ENCODE peak calls at places on chromosomes 2 and 18, in six cellular contexts. L is endodermal cell, B is HFF-Myc, V is GM12865, I is progenitor cell of endocrine pancreas, S is AG09309. K is an unnamed sample.

GRCh38 chr2:113973856-113974255 is 84.0 kb downstream of the ACTR3 start:
- DNase-seq in L (no peak), B (no peak), V (no peak), I (no peak), S (no peak), K (no peak)

GRCh38 chr2:169478339-169478738 is 955 bp upstream of the BBS5 start:
- DNase-seq in L (no peak), B (no peak), V (no peak), I (no peak), S (no peak), K (no peak)

GRCh38 chr2:235677276-235677788 is 183.5 kb downstream of the AGAP1 start:
- DNase-seq in L (no peak), B (no peak), V (no peak), I (no peak), S (no peak), K (no peak)

GRCh38 chr2:24508878-24509277 is 17.8 kb downstream of the NCOA1 start:
- DNase-seq in L (no peak), B (no peak), V (no peak), I (no peak), S (no peak), K (no peak)

GRCh38 chr2:198322275-198322674 is 517.9 kb downstream of the PLCL1 start:
- DNase-seq in L (peak; percentile 77), B (no peak), V (no peak), I (no peak), S (no peak), K (no peak)

GRCh38 chr2:112173646-112174319 is 35.6 kb downstream of the FBLN7 start:
- DNase-seq in L (no peak), B (no peak), V (peak; percentile 23), I (no peak), S (no peak), K (no peak)

GRCh38 chr2:26300234-26300641 is 45.7 kb upstream of the SELENOI start:
- DNase-seq in L (no peak), B (no peak), V (no peak), I (no peak), S (no peak), K (no peak)

GRCh38 chr2:9127316-9127715 is 79.3 kb upstream of the ASAP2 start:
- DNase-seq in L (no peak), B (no peak), V (no peak), I (no peak), S (no peak), K (no peak)

GRCh38 chr18:45106331-45106774 is 425.7 kb downstream of the SETBP1 start:
- DNase-seq in L (no peak), B (peak; percentile 21), V (peak; percentile 91), I (no peak), S (no peak), K (no peak)

GRCh38 chr2:29009711-29010677 is 28.9 kb downstream of the TOGARAM2 start:
- DNase-seq in L (no peak), B (no peak), V (no peak), I (no peak), S (no peak), K (no peak)

GRCh38 chr18:475202-475624 is 25.3 kb downstream of the COLEC12 start:
- DNase-seq in L (peak; percentile 87), B (peak; percentile 85), V (no peak), I (no peak), S (no peak), K (no peak)

GRCh38 chr2:2586068-2586776 is 255.1 kb upstream of the MYT1L start:
- DNase-seq in L (peak; percentile 40), B (no peak), V (no peak), I (no peak), S (no peak), K (no peak)

GRCh38 chr2:19538411-19538963 is 180.1 kb upstream of the OSR1 start:
- DNase-seq in L (no peak), B (peak; percentile 90), V (no peak), I (no peak), S (peak; percentile 96), K (no peak)

GRCh38 chr2:65199891-65200290 is 27.7 kb upstream of the ACTR2 start:
- DNase-seq in L (no peak), B (no peak), V (no peak), I (no peak), S (peak; percentile 4), K (no peak)

GRCh38 chr2:3778016-3778415 is 74.6 kb downstream of the DCDC2C start:
- DNase-seq in L (no peak), B (no peak), V (no peak), I (no peak), S (no peak), K (no peak)

DNA sequence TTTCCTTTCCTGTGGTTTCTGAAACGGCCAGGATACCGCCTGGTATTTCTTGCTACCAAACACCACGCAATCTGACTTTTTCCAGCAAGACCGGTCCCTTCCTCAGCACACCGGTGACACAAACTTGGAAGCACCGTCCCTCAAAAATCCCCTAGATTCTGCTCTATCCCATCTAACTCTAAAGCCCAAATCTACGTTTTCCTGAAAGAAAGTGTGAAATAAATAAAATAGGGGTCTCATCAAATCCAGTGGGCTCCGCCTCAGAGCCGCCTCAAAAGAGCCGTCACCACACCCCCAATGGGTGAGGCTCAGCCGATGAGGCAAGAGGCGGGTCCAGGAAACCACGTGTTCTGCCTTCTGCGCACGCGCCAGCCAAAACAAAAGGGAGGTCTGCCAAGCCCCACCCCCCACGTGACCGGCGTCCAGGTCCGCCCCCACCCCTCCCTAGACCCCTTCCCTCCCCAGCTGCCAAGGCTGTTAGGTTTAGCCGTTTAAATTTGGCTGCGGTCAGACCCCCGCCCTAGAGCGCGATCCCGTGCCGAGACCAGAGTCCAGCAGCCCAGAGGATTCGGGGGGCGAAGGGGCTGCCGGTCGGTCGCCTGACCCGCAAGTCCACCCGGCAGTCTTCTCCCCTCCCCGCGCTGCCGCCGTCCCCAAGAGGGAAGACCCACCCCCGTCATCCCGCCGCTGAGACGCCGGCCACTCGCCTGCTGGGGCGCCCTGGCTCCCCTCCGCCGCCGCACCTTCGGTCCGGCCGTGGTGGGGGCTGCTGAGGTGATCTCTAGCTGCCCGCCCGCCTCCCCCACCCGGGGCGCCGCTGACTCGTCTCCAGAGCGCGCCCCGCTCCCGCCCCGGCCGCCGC is 536 bp downstream of the KANSL1L start:
- DNase-seq in L (peak; percentile 99), B (peak; percentile 84), V (peak; percentile 97), I (peak; percentile 97), S (peak; percentile 78), K (peak; percentile 97)
- TF ChIP-seq CTCF in L (no peak), B (no peak), V (no peak), I (peak; percentile 17), S (no peak), K (no peak)

DNA sequence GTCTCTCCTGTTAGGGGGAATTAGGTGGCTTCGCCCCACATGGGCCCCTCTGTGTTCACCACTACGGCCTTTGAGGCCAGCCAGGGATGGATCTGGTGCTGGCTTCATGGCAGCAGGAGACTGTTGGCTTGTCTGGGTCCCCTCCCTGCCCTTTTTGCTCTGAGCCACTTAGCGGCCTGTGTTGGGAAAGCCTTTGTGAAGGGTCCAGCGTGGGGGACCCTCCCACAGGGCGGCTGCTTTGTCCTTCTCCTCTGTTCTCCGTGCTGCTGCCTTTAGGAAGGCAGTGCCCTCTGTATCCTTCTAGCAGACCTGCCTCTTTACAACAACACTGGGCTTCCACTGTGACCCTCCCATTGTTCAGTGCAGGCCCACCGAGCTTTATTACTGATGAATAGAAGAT is 118.4 kb downstream of the TSN start:
- DNase-seq in L (no peak), B (no peak), V (no peak), I (no peak), S (no peak), K (no peak)
- TF ChIP-seq CTCF in L (no peak), B (no peak), V (no peak), I (no peak), S (no peak), K (no peak)

GRCh38 chr2:133266926-133267590 is 301.2 kb downstream of the NCKAP5 start:
- DNase-seq in L (peak; percentile 66), B (no peak), V (no peak), I (peak; percentile 9), S (no peak), K (no peak)

GRCh38 chr2:133264951-133265949 is 303.0 kb downstream of the NCKAP5 start:
- DNase-seq in L (peak; percentile 81), B (no peak), V (no peak), I (peak; percentile 15), S (no peak), K (no peak)

GRCh38 chr2:133266075-133266925 is 302.0 kb downstream of the NCKAP5 start:
- DNase-seq in L (peak; percentile 91), B (no peak), V (no peak), I (peak; percentile 28), S (no peak), K (peak; percentile 41)

GRCh38 chr2:133262888-133263287 is 305.4 kb downstream of the NCKAP5 start:
- DNase-seq in L (peak; percentile 57), B (no peak), V (no peak), I (no peak), S (peak; percentile 10), K (no peak)
- TF ChIP-seq CTCF in L (peak; percentile 65), B (no peak), V (no peak), I (peak; percentile 10), S (peak; percentile 65), K (no peak)

DNA sequence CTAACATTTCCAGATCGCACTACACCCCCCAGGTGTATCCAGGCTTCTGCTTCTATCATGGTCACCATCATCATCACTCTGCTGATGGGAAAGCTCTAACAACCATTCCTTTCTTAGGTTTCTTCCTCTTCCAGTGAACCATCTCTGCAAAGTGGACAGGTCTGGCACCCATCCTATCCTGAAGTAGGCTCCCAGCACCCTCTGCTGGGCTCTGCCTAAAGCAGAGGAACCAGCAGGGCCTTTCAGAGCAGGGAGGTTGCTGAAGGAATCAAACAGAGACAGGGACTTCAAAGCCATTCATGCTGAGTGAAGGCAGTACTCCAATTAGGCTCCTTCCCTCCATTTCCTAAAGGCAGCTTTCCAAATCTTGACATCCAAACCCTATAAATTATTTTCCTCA is 27.2 kb upstream of the SATB2 start:
- DNase-seq in L (peak; percentile 74), B (no peak), V (peak; percentile 17), I (no peak), S (no peak), K (no peak)
- TF ChIP-seq CTCF in L (peak; percentile 69), B (peak; percentile 13), V (peak; percentile 28), I (no peak), S (peak; percentile 63), K (no peak)

DNA sequence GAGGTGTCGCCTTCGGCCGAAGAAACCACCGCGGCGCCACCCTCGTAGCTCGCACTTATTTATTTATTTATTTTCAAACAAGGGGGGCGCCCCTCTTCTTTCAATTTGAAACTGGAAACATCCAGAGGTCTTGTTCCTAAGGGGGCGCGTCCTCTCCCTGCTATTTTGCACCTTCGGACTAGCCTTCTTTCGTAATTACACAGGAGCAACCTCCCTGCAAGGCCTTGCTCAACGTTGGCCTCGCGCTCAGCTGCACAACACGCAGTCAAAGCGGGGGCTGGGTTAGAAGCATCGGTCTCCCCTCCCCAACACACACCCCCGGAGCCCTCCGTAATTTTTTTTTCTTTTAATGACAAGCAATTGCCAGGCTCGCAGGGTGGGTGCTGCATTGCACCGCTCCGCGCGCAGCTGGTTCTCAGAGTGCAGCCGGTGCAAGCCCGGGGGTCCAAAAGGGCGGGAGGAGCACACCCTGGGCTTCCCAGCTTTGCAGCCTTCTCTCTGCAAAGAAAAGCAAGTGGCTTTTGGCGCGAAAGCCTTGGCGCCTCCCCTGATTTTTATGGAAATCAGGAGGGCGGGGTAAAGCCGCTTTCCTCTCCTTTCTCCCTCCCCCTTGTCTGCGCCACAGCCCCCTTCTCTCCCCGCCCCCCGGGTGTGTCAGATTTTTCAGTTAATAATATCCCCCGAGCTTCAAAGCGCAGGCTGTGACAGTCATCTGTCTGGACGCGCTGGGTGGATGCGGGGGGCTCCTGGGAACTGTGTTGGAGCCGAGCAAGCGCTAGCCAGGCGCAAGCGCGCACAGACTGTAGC is at the start of gene MYCN:
- DNase-seq in L (peak; percentile 96), B (no peak), V (no peak), I (peak; percentile 69), S (no peak), K (peak; percentile 66)
- TF ChIP-seq CTCF in L (peak; percentile 23), B (peak; percentile 78), V (no peak), I (peak; percentile 86), S (peak; percentile 57), K (peak; percentile 63)

K was measured in mesothelial cell of epicardium.